ENCODE peak calls at places on chromosomes 7 and 10, in eight cellular contexts. B, N, T, Y, P, J, U and Z are unnamed samples.

GRCh38 chr10:76301950-76302349 is 870.5 kb downstream of the LRMDA start:
- DNase-seq in B (no peak), N (no peak), T (no peak), Y (no peak), P (no peak), J (no peak), U (no peak), Z (no peak)

GRCh38 chr7:135825406-135825805 is 76.8 kb upstream of the FAM180A start:
- DNase-seq in B (no peak), N (no peak), T (no peak), Y (no peak), P (no peak), J (no peak), U (no peak), Z (no peak)

GRCh38 chr10:32256613-32257437 is 90.1 kb downstream of the EPC1 start:
- DNase-seq in B (peak; percentile 74), N (peak; percentile 73), T (peak; percentile 73), Y (no peak), P (peak; percentile 47), J (peak; percentile 33), U (no peak), Z (peak; percentile 74)

GRCh38 chr7:152544481-152544927 is 108.7 kb upstream of the KMT2C start:
- DNase-seq in B (no peak), N (no peak), T (no peak), Y (no peak), P (no peak), J (no peak), U (no peak), Z (no peak)

GRCh38 chr10:104340692-104341091 is 2.4 kb upstream of the ITPRIP start:
- DNase-seq in B (no peak), N (no peak), T (peak; percentile 15), Y (no peak), P (no peak), J (no peak), U (no peak), Z (no peak)

GRCh38 chr7:20298486-20298901 is 32.2 kb upstream of the ITGB8 start:
- DNase-seq in B (no peak), N (no peak), T (no peak), Y (no peak), P (no peak), J (no peak), U (peak; percentile 77), Z (no peak)

GRCh38 chr10:22693371-22693784 is 21.0 kb downstream of the PIP4K2A start:
- DNase-seq in B (peak; percentile 32), N (no peak), T (no peak), Y (no peak), P (no peak), J (no peak), U (peak; percentile 86), Z (no peak)

GRCh38 chr10:11003739-11004515 is 13.7 kb upstream of the CELF2 start:
- DNase-seq in B (no peak), N (no peak), T (no peak), Y (no peak), P (no peak), J (no peak), U (no peak), Z (no peak)

GRCh38 chr7:27459021-27459728 is 203.5 kb downstream of the HIBADH start:
- DNase-seq in B (no peak), N (no peak), T (no peak), Y (no peak), P (no peak), J (peak; percentile 23), U (no peak), Z (no peak)

GRCh38 chr10:78328592-78329404 is 295.1 kb downstream of the RPS24 start:
- DNase-seq in B (no peak), N (no peak), T (no peak), Y (no peak), P (no peak), J (no peak), U (no peak), Z (no peak)

GRCh38 chr10:96720422-96721206 is at the start of gene PIK3AP1:
- DNase-seq in B (peak; percentile 39), N (peak; percentile 32), T (peak; percentile 72), Y (peak; percentile 98), P (peak; percentile 12), J (peak; percentile 25), U (no peak), Z (peak; percentile 80)

GRCh38 chr7:146510088-146510680 is 393.6 kb downstream of the CNTNAP2 start:
- DNase-seq in B (no peak), N (no peak), T (no peak), Y (no peak), P (peak; percentile 1), J (no peak), U (no peak), Z (no peak)

GRCh38 chr7:137879357-137880158 is 32.8 kb upstream of the DGKI start:
- DNase-seq in B (no peak), N (no peak), T (no peak), Y (no peak), P (no peak), J (no peak), U (peak; percentile 73), Z (no peak)

GRCh38 chr10:6379015-6379776 is 176.5 kb downstream of the PFKFB3 start:
- DNase-seq in B (no peak), N (no peak), T (no peak), Y (no peak), P (no peak), J (no peak), U (no peak), Z (no peak)

GRCh38 chr10:62792261-62792660 is 12.3 kb upstream of the ADO start:
- DNase-seq in B (no peak), N (no peak), T (no peak), Y (no peak), P (no peak), J (no peak), U (no peak), Z (no peak)

GRCh38 chr7:1050254-1050906 is 6.0 kb downstream of the GPR146 start:
- DNase-seq in B (no peak), N (no peak), T (no peak), Y (peak; percentile 56), P (no peak), J (no peak), U (no peak), Z (no peak)

GRCh38 chr7:1049801-1050200 is 5.5 kb downstream of the GPR146 start:
- DNase-seq in B (no peak), N (no peak), T (no peak), Y (peak; percentile 55), P (no peak), J (no peak), U (no peak), Z (no peak)

GRCh38 chr7:1053002-1053411 is 8.7 kb downstream of the GPR146 start:
- DNase-seq in B (no peak), N (no peak), T (no peak), Y (peak; percentile 65), P (no peak), J (no peak), U (no peak), Z (no peak)

GRCh38 chr7:1052031-1052818 is 7.9 kb downstream of the GPR146 start:
- DNase-seq in B (no peak), N (no peak), T (no peak), Y (peak; percentile 71), P (no peak), J (no peak), U (no peak), Z (no peak)

GRCh38 chr7:1050956-1051690 is 6.8 kb downstream of the GPR146 start:
- DNase-seq in B (no peak), N (no peak), T (no peak), Y (peak; percentile 62), P (no peak), J (no peak), U (no peak), Z (no peak)
- H3K4me1 ChIP-seq in B (peaks cover 39% of the 10 kb centered on the region), N (peaks cover 23% of the 10 kb centered on the region), T (peaks cover 4% of the 10 kb centered on the region), Y (peaks cover 14% of the 10 kb centered on the region), P (no peaks in the 10 kb centered on the region), J (peaks cover 54% of the 10 kb centered on the region), U (no peaks in the 10 kb centered on the region), Z (peaks cover 13% of the 10 kb centered on the region)

DNA sequence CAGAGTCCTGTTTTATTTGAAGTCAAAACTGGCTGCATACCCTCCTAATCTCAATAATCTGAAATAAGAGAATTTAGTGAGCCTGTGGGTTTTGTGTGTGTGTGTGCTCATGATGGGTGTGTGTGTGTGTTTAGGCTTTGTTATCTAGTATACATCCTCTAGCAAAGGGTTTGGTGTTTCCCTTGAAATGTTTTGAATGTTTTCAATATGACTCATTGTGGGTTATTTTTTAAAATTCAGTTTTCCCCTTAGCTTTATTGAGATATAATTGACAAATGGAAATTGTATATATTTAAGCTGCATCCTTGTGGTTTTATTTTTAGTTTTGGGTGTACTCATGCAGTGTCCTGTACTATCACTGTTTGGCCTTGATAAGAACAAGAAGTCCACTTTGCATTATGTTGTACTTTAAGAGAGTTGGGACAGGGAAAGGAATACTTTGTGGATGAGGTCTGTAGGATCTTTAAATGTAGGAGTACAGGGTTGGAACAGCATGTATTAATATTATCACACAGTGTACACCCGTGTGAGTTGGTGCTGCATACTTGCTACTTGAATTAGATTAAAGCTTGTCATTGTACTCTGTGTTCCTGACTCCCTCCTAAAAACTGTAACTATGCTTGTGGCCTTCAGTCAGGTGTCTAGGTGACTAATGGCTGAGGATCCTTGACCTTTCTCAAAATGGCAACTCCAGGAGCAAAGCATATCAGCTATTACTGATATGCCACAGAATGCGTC is 58.3 kb downstream of the VCL start:
- DNase-seq in B (peak; percentile 66), N (no peak), T (no peak), Y (no peak), P (peak; percentile 64), J (peak; percentile 46), U (peak; percentile 89), Z (no peak)
- H3K4me1 ChIP-seq in B (peaks cover 44% of the 10 kb centered on the region), N (peaks cover 6% of the 10 kb centered on the region), T (peaks cover 12% of the 10 kb centered on the region), Y (peaks cover 12% of the 10 kb centered on the region), P (peaks cover 65% of the 10 kb centered on the region), J (peaks cover 65% of the 10 kb centered on the region), U (peaks cover 9% of the 10 kb centered on the region), Z (peaks cover 20% of the 10 kb centered on the region)

GRCh38 chr10:100886544-100886943 is 26.2 kb upstream of the SLF2 start:
- DNase-seq in B (no peak), N (no peak), T (no peak), Y (no peak), P (no peak), J (no peak), U (no peak), Z (no peak)
- H3K4me1 ChIP-seq in B (peaks cover 28% of the 10 kb centered on the region), N (peaks cover 19% of the 10 kb centered on the region), T (no peaks in the 10 kb centered on the region), Y (peaks cover 3% of the 10 kb centered on the region), P (peaks cover 19% of the 10 kb centered on the region), J (peaks cover 5% of the 10 kb centered on the region), U (peaks cover 25% of the 10 kb centered on the region), Z (no peaks in the 10 kb centered on the region)

GRCh38 chr7:131547589-131547988 is 8.8 kb downstream of the PODXL start:
- DNase-seq in B (no peak), N (no peak), T (no peak), Y (no peak), P (no peak), J (no peak), U (no peak), Z (no peak)

GRCh38 chr7:131546583-131547111 is 9.8 kb downstream of the PODXL start:
- DNase-seq in B (peak; percentile 13), N (no peak), T (no peak), Y (no peak), P (peak; percentile 72), J (no peak), U (no peak), Z (no peak)

GRCh38 chr7:131546126-131546525 is 10.3 kb downstream of the PODXL start:
- DNase-seq in B (no peak), N (no peak), T (peak; percentile 38), Y (no peak), P (peak; percentile 14), J (no peak), U (no peak), Z (no peak)

GRCh38 chr7:131544449-131545425 is 11.7 kb downstream of the PODXL start:
- DNase-seq in B (peak; percentile 13), N (no peak), T (no peak), Y (no peak), P (peak; percentile 66), J (no peak), U (peak; percentile 14), Z (no peak)

GRCh38 chr7:131548371-131548770 is 8.1 kb downstream of the PODXL start:
- DNase-seq in B (no peak), N (no peak), T (no peak), Y (no peak), P (no peak), J (no peak), U (no peak), Z (no peak)
- H3K4me1 ChIP-seq in B (peaks cover 14% of the 10 kb centered on the region), N (peaks cover 2% of the 10 kb centered on the region), T (no peaks in the 10 kb centered on the region), Y (no peaks in the 10 kb centered on the region), P (peaks cover 17% of the 10 kb centered on the region), J (no peaks in the 10 kb centered on the region), U (no peaks in the 10 kb centered on the region), Z (no peaks in the 10 kb centered on the region)